ENCODE peak calls at places on chromosomes 7 and 10, in eight cellular contexts. M, S, P, I, C, Z, G and K are unnamed samples.

GRCh38 chr7:112723416-112723815 is 66.8 kb downstream of the TMEM168 start:
- DNase-seq in C (peak), G (no peak), P (no peak), S (peak), M (no peak), I (no peak), Z (no peak), K (peak)

GRCh38 chr10:127904931-127905622 is 1.8 kb upstream of the PTPRE start:
- DNase-seq in S (no peak), M (no peak), C (no peak), G (no peak), Z (no peak), P (no peak), I (no peak), K (no peak)

GRCh38 chr10:1687190-1687589 is 50.1 kb downstream of the ADARB2 start:
- DNase-seq in G (no peak), M (no peak), C (peak), Z (no peak), S (no peak), I (no peak), P (no peak), K (no peak)

GRCh38 chr7:157997080-157997440 is 590.6 kb downstream of the PTPRN2 start:
- DNase-seq in S (no peak), P (peak), Z (no peak), M (no peak), I (no peak), G (no peak), C (no peak), K (no peak)

GRCh38 chr7:82600601-82601000 is 157.0 kb upstream of the CACNA2D1 start:
- DNase-seq in Z (no peak), I (no peak), S (no peak), C (no peak), M (no peak), G (no peak), P (no peak), K (no peak)

GRCh38 chr7:152117356-152117755 is 91.9 kb downstream of the GALNT11 start:
- DNase-seq in I (no peak), M (no peak), S (no peak), Z (no peak), G (no peak), C (no peak), P (no peak), K (no peak)

GRCh38 chr7:115340828-115341227 is 418.9 kb downstream of the MDFIC start:
- DNase-seq in G (no peak), I (no peak), Z (peak), C (peak), S (peak), P (no peak), M (no peak), K (peak)

GRCh38 chr7:18016547-18017444 is 10.8 kb downstream of the PRPS1L1 start:
- DNase-seq in S (no peak), I (no peak), M (no peak), P (no peak), Z (no peak), C (no peak), G (no peak), K (no peak)

GRCh38 chr7:150983893-150984368 is 5.8 kb upstream of the KCNH2 start:
- DNase-seq in P (no peak), I (no peak), M (peak), Z (no peak), C (peak), S (no peak), G (peak), K (no peak)

GRCh38 chr7:6558837-6559236 is 7.6 kb upstream of the GRID2IP start:
- DNase-seq in P (no peak), C (no peak), Z (peak), S (no peak), M (peak), I (no peak), G (peak), K (no peak)

GRCh38 chr7:90825779-90826178 is 229.7 kb downstream of the CDK14 start:
- DNase-seq in I (no peak), G (no peak), Z (no peak), S (no peak), P (no peak), M (no peak), C (no peak), K (no peak)

GRCh38 chr10:87505366-87506113 is 847 bp downstream of the MINPP1 start:
- DNase-seq in P (peak), Z (peak), C (no peak), G (no peak), M (peak), I (peak), S (no peak), K (no peak)

GRCh38 chr7:90771281-90771680 is 175.2 kb downstream of the CDK14 start:
- DNase-seq in G (no peak), M (no peak), I (no peak), C (peak), S (no peak), P (no peak), Z (no peak), K (no peak)

GRCh38 chr7:149001427-149002068 is 26.8 kb downstream of the PDIA4 start:
- DNase-seq in S (no peak), I (no peak), P (peak), C (no peak), M (no peak), Z (no peak), G (no peak), K (no peak)

GRCh38 chr10:102437515-102437914 is 5.1 kb upstream of the CUEDC2 start:
- DNase-seq in Z (no peak), I (no peak), G (no peak), S (no peak), M (no peak), P (no peak), C (no peak), K (no peak)

GRCh38 chr7:107939472-107940145 is 48.6 kb downstream of the DLD start:
- DNase-seq in Z (no peak), I (no peak), P (no peak), M (no peak), S (no peak), C (peak), G (peak), K (peak)

GRCh38 chr7:27863866-27864265 is 123.9 kb downstream of the TAX1BP1 start:
- DNase-seq in C (no peak), I (no peak), S (no peak), M (no peak), P (no peak), G (no peak), Z (peak), K (peak)

GRCh38 chr7:44536090-44536489 is 5.0 kb downstream of the NPC1L1 start:
- DNase-seq in P (peak), M (no peak), Z (no peak), S (no peak), I (no peak), G (no peak), C (no peak), K (no peak)

GRCh38 chr7:143882020-143882610 is 19.9 kb downstream of the TCAF1 start:
- DNase-seq in I (peak), S (no peak), G (peak), P (no peak), C (peak), Z (no peak), M (no peak), K (no peak)

GRCh38 chr10:46299531-46300366 is 13.0 kb downstream of the ANTXRL start:
- DNase-seq in G (no peak), P (peak), M (no peak), Z (no peak), C (no peak), S (no peak), I (no peak), K (no peak)

DNA sequence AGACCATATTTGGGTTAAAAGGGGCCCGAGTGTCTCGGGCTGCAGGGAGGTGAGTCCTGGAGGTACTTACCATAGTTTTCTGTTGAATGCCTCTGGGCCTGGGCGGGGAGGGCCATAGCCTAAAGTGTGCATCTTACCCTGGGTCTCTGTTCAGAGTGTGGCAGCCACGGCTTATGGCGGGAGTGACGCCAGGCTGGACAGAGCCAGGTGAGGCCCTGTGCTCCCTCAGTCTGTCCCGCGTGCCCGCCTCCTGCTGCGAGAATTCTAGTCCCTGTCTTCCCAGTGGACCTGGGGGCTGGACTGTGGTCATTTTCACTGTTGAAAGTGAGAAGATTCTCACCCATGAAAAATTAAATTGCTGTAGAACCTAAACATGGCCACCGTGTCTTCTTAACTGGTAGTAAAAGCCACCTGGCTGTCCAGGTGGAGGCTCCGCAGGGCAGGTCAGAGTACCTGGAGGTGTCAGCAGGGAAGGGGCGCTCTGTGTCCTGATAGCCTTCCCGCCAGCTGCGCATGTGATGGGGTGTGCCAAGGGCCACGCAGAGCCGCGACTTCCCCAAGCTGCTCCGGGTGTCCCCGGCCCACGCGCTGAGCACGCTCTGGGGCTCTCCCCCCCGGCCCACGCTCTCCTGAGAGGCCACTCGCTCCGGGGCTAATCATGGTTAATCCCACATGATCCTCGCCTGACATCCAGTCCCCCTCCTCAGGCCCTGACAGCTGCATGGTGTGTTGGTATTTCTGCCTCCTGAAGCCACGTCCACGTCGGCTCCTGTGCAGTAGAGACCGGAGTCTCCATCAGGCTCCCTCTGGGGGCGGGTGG is 20.3 kb downstream of the INPP5A start:
- DNase-seq in C (no peak), Z (no peak), G (no peak), I (peak), M (no peak), P (peak), S (no peak), K (no peak)
- TF ChIP-seq CTCF in C (no peak), Z (no peak), G (no peak), I (no peak), M (no peak), P (no peak), S (no peak), K (no peak)

DNA sequence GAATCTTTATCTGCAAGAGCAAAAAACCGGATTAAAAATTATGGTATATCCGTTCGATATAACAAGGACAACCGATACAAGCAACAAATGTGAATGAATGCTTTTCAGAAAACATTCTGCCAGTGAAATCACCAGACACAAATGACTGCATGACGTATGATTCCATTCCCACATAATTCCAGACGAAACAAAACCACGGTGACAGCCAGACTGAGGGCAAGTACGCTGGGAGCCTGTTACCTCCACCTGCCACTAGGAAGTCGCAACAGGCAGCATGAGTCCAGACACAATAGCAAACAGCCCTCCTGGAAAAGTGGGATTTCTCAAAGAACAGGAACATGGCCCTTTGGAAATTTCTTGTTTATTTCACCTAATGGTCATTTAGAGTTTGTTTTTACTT is 41.7 kb downstream of the MAD1L1 start:
- DNase-seq in S (no peak), P (no peak), Z (no peak), C (no peak), G (no peak), I (no peak), M (no peak), K (no peak)
- TF ChIP-seq CTCF in S (no peak), P (no peak), Z (no peak), C (no peak), G (no peak), I (no peak), M (no peak), K (no peak)

DNA sequence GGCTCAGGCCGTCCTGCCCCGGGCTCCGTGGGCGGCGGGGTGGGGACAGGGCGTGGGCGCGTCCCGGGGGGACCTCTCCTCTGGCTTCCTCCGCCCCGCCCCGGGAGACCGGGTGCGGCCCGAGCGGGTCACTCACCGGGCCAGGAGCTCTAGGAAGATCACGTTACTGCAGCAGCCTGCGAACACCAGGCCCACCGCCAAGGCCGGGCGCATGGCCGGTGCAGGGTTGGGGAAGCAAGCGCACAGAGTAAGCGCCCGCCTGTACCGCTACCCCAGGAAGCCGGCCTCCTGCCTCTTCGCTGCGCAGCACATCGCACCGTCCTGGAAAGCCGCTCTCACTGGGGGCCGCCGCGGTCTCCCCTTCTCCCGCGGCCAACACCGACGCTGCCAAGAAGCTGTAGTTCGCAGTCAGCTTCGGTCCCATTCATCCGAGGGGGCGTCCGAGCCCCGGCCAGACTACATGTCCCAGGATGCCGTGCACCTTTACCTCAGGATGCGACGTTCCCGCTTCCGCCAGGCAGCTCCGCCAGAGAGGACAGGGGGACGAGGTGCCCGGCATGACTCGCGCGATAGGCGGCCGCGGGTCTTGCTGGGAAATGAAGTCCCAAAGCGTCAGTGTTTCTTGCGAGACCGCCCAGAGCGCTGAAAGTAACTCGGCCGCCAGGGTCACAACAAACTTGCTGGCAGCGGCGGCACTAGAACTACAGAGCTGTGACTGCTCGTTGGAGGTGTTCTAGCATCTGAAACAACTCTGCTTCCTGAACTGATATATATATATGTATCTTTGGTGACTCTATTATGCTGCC is at the start of gene SLC35B4:
- DNase-seq in I (peak), C (peak), Z (peak), S (peak), P (peak), G (peak), M (peak), K (peak)
- TF ChIP-seq CTCF in I (peak), C (peak), Z (no peak), S (peak), P (peak), G (no peak), M (peak), K (peak)

GRCh38 chr10:115422624-115423023 is 329.5 kb downstream of the ATRNL1 start:
- DNase-seq in M (no peak), G (no peak), S (no peak), P (no peak), C (no peak), I (no peak), Z (no peak), K (no peak)

GRCh38 chr10:115417585-115418265 is 324.6 kb downstream of the ATRNL1 start:
- DNase-seq in I (no peak), P (no peak), Z (peak), G (no peak), C (peak), S (peak), M (peak), K (peak)
- TF ChIP-seq CTCF in I (no peak), P (no peak), Z (peak), G (no peak), C (peak), S (peak), M (peak), K (peak)

GRCh38 chr10:72334832-72335393 is 19.8 kb downstream of the DNAJB12 start:
- DNase-seq in S (no peak), I (peak), M (no peak), C (peak), Z (peak), G (peak), P (peak), K (peak)
- TF ChIP-seq CTCF in S (no peak), I (no peak), M (no peak), C (no peak), Z (no peak), G (peak), P (no peak), K (peak)

DNA sequence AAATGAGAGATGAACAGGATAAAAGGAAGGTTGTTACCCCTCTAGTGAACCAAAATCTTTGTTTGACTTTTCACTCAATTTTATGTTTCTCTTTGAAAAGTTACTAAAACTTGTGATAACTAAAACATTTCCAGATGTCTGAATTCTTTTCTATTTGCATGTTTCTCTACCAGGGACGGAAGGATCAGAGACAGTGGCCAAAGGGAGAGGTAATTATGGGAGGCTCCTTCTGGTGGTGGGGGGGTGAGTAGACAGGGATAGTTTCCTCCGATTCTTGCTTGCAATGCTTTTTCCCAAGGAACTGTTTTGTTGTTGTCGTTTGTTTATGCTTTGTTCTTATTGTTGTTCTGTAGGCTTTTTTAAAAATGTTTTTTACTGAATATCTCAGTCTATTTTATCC is 374.8 kb downstream of the INHBA start:
- DNase-seq in G (no peak), M (no peak), C (no peak), P (no peak), I (no peak), Z (no peak), S (no peak), K (no peak)
- TF ChIP-seq CTCF in G (no peak), M (no peak), C (no peak), P (no peak), I (no peak), Z (no peak), S (no peak), K (no peak)